ENCODE peak calls at places on chromosomes 13 and 19, in eight cellular contexts. F is pancreas; G is PC-3; Q is left cardiac atrium; W is right cardiac atrium; B is CD4-positive, alpha-beta T cell; S is HepG2; H is natural killer cell treated with Interleukin-12 subunit alpha and Interleukin-12 subunit beta and Interleukin-15 and Interleukin-18, amount 100 ng/mL, for 72 hours. Y is an unnamed sample.

GRCh38 chr13:35527451-35527850 is 51.0 kb upstream of the MAB21L1 start:
- ATAC-seq in F (no peak), Q (no peak), W (no peak), S (no peak), B (no peak), H (no peak), G (no peak), Y (no peak)

GRCh38 chr19:51610576-51610975 is 19.6 kb downstream of the SIGLEC5 start:
- ATAC-seq in B (no peak), W (no peak), F (no peak), H (no peak), S (no peak), Q (no peak), G (no peak), Y (no peak)

GRCh38 chr13:73076013-73076412 is 17.2 kb downstream of the KLF5 start:
- ATAC-seq in S (no peak), B (no peak), W (no peak), F (no peak), G (no peak), Q (no peak), H (no peak), Y (no peak)

GRCh38 chr19:48878219-48879024 is 6.2 kb downstream of the PPP1R15A start:
- ATAC-seq in W (peak; percentile 80), Q (peak; percentile 61), S (no peak), F (no peak), G (no peak), B (no peak), H (no peak), Y (peak; percentile 17)

GRCh38 chr13:30734434-30734833 is 909 bp upstream of the ALOX5AP start:
- ATAC-seq in B (no peak), F (no peak), G (no peak), H (no peak), W (no peak), Q (no peak), S (no peak), Y (no peak)

GRCh38 chr13:20989883-20990282 is 71.5 kb downstream of the LATS2 start:
- ATAC-seq in H (no peak), Q (no peak), F (no peak), S (no peak), G (no peak), B (no peak), W (no peak), Y (peak; percentile 26)

GRCh38 chr19:4841366-4841704 is 9.8 kb upstream of the TICAM1 start:
- ATAC-seq in Q (no peak), W (no peak), G (no peak), S (no peak), F (no peak), H (peak; percentile 56), B (no peak), Y (no peak)

GRCh38 chr13:27425918-27426630 is 1.7 kb downstream of the GTF3A start:
- ATAC-seq in W (peak; percentile 61), H (peak; percentile 79), B (peak; percentile 65), Q (peak; percentile 51), F (peak; percentile 76), G (peak; percentile 68), S (peak; percentile 73), Y (peak; percentile 52)

GRCh38 chr19:50745221-50745620 is 22.1 kb downstream of the CLEC11A start:
- ATAC-seq in W (no peak), F (no peak), Q (no peak), G (no peak), S (no peak), B (no peak), H (no peak), Y (no peak)

GRCh38 chr13:99289674-99290337 is 17.4 kb downstream of the GPR183 start:
- ATAC-seq in H (peak; percentile 91), W (no peak), G (no peak), F (no peak), S (no peak), Q (no peak), B (peak; percentile 57), Y (no peak)

GRCh38 chr13:50420720-50421456 is 405.6 kb downstream of the KCNRG start:
- ATAC-seq in W (peak; percentile 28), F (no peak), S (no peak), B (no peak), H (no peak), G (no peak), Q (no peak), Y (no peak)

GRCh38 chr13:97112451-97113152 is 109.5 kb upstream of the MBNL2 start:
- ATAC-seq in S (no peak), B (no peak), W (no peak), H (no peak), F (no peak), G (no peak), Q (no peak), Y (no peak)

GRCh38 chr13:27126877-27127276 is 44.7 kb downstream of the USP12 start:
- ATAC-seq in S (no peak), G (no peak), B (no peak), F (no peak), Q (no peak), H (no peak), W (no peak), Y (no peak)

GRCh38 chr13:29482504-29482903 is 113.0 kb downstream of the SLC7A1 start:
- ATAC-seq in H (no peak), G (no peak), F (no peak), W (no peak), S (no peak), Q (no peak), B (no peak), Y (no peak)

GRCh38 chr19:6233827-6234511 is 45.8 kb downstream of the MLLT1 start:
- ATAC-seq in W (peak; percentile 28), H (no peak), Q (peak; percentile 9), F (no peak), B (no peak), G (no peak), S (no peak), Y (peak; percentile 61)

GRCh38 chr13:106814389-106814903 is 246.5 kb upstream of the ARGLU1 start:
- ATAC-seq in H (no peak), B (no peak), Q (no peak), W (no peak), G (no peak), S (no peak), F (no peak), Y (no peak)

GRCh38 chr19:49210108-49210900 is 52.7 kb downstream of the TRPM4 start:
- ATAC-seq in F (peak; percentile 94), W (peak; percentile 70), G (no peak), S (peak; percentile 33), Q (peak; percentile 28), H (peak; percentile 58), B (peak; percentile 91), Y (peak; percentile 73)

GRCh38 chr19:52603558-52604207 is 33.6 kb downstream of the ZNF701 start:
- ATAC-seq in W (no peak), B (no peak), Q (no peak), H (no peak), S (no peak), F (no peak), G (no peak), Y (no peak)

GRCh38 chr13:106858910-106859309 is 291.0 kb upstream of the ARGLU1 start:
- ATAC-seq in Q (no peak), B (no peak), H (no peak), G (no peak), S (no peak), W (no peak), F (no peak), Y (no peak)

GRCh38 chr19:56253737-56254136 is 18.8 kb upstream of the EDDM13 start:
- ATAC-seq in B (peak; percentile 34), F (peak; percentile 72), H (no peak), W (no peak), S (no peak), G (peak; percentile 77), Q (peak; percentile 59), Y (no peak)

GRCh38 chr19:4802711-4803110 is 11.2 kb downstream of the FEM1A start:
- ATAC-seq in G (no peak), B (no peak), H (no peak), W (peak; percentile 74), F (no peak), S (no peak), Q (peak; percentile 64), Y (no peak)

GRCh38 chr13:113607477-113608245 is 23.1 kb downstream of the TFDP1 start:
- ATAC-seq in S (no peak), F (peak; percentile 42), B (peak; percentile 29), G (no peak), W (no peak), Q (no peak), H (peak; percentile 85), Y (no peak)

GRCh38 chr19:8494158-8494557 is 8.3 kb downstream of the PRAM1 start:
- ATAC-seq in W (no peak), S (peak; percentile 13), Q (no peak), B (peak; percentile 47), F (peak; percentile 24), G (no peak), H (peak; percentile 31), Y (no peak)

GRCh38 chr13:42049454-42049780 is 969 bp downstream of the DGKH start:
- ATAC-seq in W (peak; percentile 66), Q (no peak), G (peak; percentile 10), H (peak; percentile 37), B (peak; percentile 24), F (peak; percentile 12), S (no peak), Y (no peak)

GRCh38 chr19:10744222-10744847 is 26.5 kb downstream of the DNM2 start:
- ATAC-seq in G (no peak), S (no peak), Q (no peak), H (no peak), F (no peak), W (no peak), B (no peak), Y (no peak)

GRCh38 chr19:11530432-11530831 is 1.5 kb upstream of the ECSIT start:
- ATAC-seq in W (peak; percentile 53), Q (peak; percentile 48), G (peak; percentile 1), H (no peak), B (no peak), S (peak; percentile 57), F (peak; percentile 30), Y (peak; percentile 25)

GRCh38 chr19:4443966-4444764 is 13.4 kb downstream of the UBXN6 start:
- ATAC-seq in B (no peak), H (no peak), S (no peak), G (no peak), W (no peak), F (no peak), Q (no peak), Y (no peak)

GRCh38 chr13:21243843-21244184 is 67.4 kb downstream of the MRPL57 start:
- ATAC-seq in F (no peak), H (no peak), W (no peak), B (no peak), G (no peak), Q (no peak), S (no peak), Y (no peak)

GRCh38 chr19:48852292-48852691 is 16.0 kb upstream of the HSD17B14 start:
- ATAC-seq in W (no peak), S (no peak), H (no peak), F (no peak), G (no peak), B (no peak), Q (no peak), Y (no peak)